ENCODE peak calls at places on chromosome 2, in seven cellular contexts. T is right cardiac atrium; I is right atrium auricular region; C is tibial nerve; A is esophagus squamous epithelium; R is effector memory CD4-positive, alpha-beta T cell; B is sigmoid colon. L is an unnamed sample. For H3K4me1, the result is how much of the 10 kb centered on the place peaks cover.

GRCh38 chr2:119011162-119011909 is 69.3 kb downstream of the MARCO start:
- DNase-seq in T (peak), I (no peak), C (no peak), A (no peak), R (no peak), B (no peak), L (peak)

GRCh38 chr2:105575626-105576025 is 169.1 kb upstream of the NCK2 start:
- DNase-seq in T (peak), I (no peak), C (no peak), A (no peak), R (no peak), B (no peak), L (no peak)

GRCh38 chr2:226963528-226963927 is 127.7 kb downstream of the RHBDD1 start:
- DNase-seq in T (no peak), I (no peak), C (no peak), A (no peak), R (no peak), B (no peak), L (no peak)

GRCh38 chr2:31729442-31730092 is 148.8 kb upstream of the SRD5A2 start:
- DNase-seq in T (no peak), I (no peak), C (no peak), A (no peak), R (no peak), B (no peak), L (no peak)

GRCh38 chr2:121147766-121148165 is 137.2 kb downstream of the TFCP2L1 start:
- DNase-seq in T (no peak), I (no peak), C (no peak), A (no peak), R (no peak), B (no peak), L (no peak)

GRCh38 chr2:118994778-118995177 is 52.8 kb downstream of the MARCO start:
- DNase-seq in T (no peak), I (no peak), C (no peak), A (no peak), R (no peak), B (no peak), L (no peak)

GRCh38 chr2:136110528-136110927 is 7.4 kb downstream of the CXCR4 start:
- DNase-seq in T (no peak), I (no peak), C (no peak), A (no peak), R (no peak), B (no peak), L (no peak)

GRCh38 chr2:160561551-160562280 is 68.1 kb upstream of the RBMS1 start:
- DNase-seq in T (no peak), I (no peak), C (no peak), A (no peak), R (no peak), B (no peak), L (no peak)

GRCh38 chr2:237723613-237724012 is 75.0 kb upstream of the RBM44 start:
- DNase-seq in T (no peak), I (peak), C (no peak), A (no peak), R (no peak), B (peak), L (no peak)

GRCh38 chr2:44546469-44547127 is 184.9 kb downstream of the CAMKMT start:
- DNase-seq in T (no peak), I (no peak), C (no peak), A (no peak), R (no peak), B (no peak), L (no peak)

GRCh38 chr2:129760669-129761068 is 218.8 kb upstream of the RAB6C start:
- DNase-seq in T (no peak), I (peak), C (no peak), A (no peak), R (no peak), B (no peak), L (no peak)

GRCh38 chr2:67616749-67617148 is 219.6 kb downstream of the ETAA1 start:
- DNase-seq in T (peak), I (no peak), C (no peak), A (no peak), R (no peak), B (peak), L (no peak)

GRCh38 chr2:101398026-101398830 is 10.9 kb upstream of the CREG2 start:
- DNase-seq in T (no peak), I (no peak), C (no peak), A (no peak), R (no peak), B (no peak), L (no peak)

GRCh38 chr2:17821535-17822451 is 5.5 kb downstream of the MSGN1 start:
- DNase-seq in T (peak), I (no peak), C (no peak), A (no peak), R (no peak), B (no peak), L (no peak)

GRCh38 chr2:32342811-32343210 is 14.0 kb upstream of the BIRC6 start:
- DNase-seq in T (no peak), I (peak), C (no peak), A (no peak), R (no peak), B (no peak), L (no peak)

GRCh38 chr2:109489296-109489695 is 124.5 kb downstream of the SEPTIN10 start:
- DNase-seq in T (peak), I (no peak), C (no peak), A (no peak), R (no peak), B (no peak), L (no peak)

GRCh38 chr2:239821694-239822075 is 203.5 kb downstream of the NDUFA10 start:
- DNase-seq in T (no peak), I (peak), C (no peak), A (no peak), R (no peak), B (no peak), L (no peak)

GRCh38 chr2:155513248-155513647 is 814.8 kb downstream of the KCNJ3 start:
- DNase-seq in T (no peak), I (no peak), C (no peak), A (no peak), R (no peak), B (no peak), L (no peak)

GRCh38 chr2:127218843-127219715 is 1.0 kb downstream of the CYP27C1 start:
- DNase-seq in T (peak), I (no peak), C (no peak), A (no peak), R (no peak), B (no peak), L (no peak)

GRCh38 chr2:70535573-70535972 is 18.1 kb downstream of the TGFA start:
- DNase-seq in T (no peak), I (no peak), C (no peak), A (no peak), R (no peak), B (no peak), L (no peak)

GRCh38 chr2:70531419-70532130 is 22.1 kb downstream of the TGFA start:
- DNase-seq in T (no peak), I (no peak), C (no peak), A (no peak), R (no peak), B (no peak), L (no peak)

GRCh38 chr2:70536517-70537060 is 17.0 kb downstream of the TGFA start:
- DNase-seq in T (no peak), I (no peak), C (no peak), A (no peak), R (no peak), B (no peak), L (no peak)

GRCh38 chr2:70532244-70532935 is 21.2 kb downstream of the TGFA start:
- DNase-seq in T (no peak), I (no peak), C (no peak), A (no peak), R (no peak), B (no peak), L (no peak)

GRCh38 chr2:70534183-70534836 is 19.3 kb downstream of the TGFA start:
- DNase-seq in T (no peak), I (no peak), C (no peak), A (no peak), R (no peak), B (no peak), L (no peak)
- H3K4me1 ChIP-seq in T (under half), I (under half), C (under half), A (under half), R (under half), B (under half), L (under half)

GRCh38 chr2:232076736-232077135 is 115.2 kb downstream of the DIS3L2 start:
- DNase-seq in T (no peak), I (no peak), C (no peak), A (no peak), R (no peak), B (no peak), L (no peak)
- H3K4me1 ChIP-seq in T (under half), I (under half), C (under half), A (under half), R (under half), B (under half), L (under half)

DNA sequence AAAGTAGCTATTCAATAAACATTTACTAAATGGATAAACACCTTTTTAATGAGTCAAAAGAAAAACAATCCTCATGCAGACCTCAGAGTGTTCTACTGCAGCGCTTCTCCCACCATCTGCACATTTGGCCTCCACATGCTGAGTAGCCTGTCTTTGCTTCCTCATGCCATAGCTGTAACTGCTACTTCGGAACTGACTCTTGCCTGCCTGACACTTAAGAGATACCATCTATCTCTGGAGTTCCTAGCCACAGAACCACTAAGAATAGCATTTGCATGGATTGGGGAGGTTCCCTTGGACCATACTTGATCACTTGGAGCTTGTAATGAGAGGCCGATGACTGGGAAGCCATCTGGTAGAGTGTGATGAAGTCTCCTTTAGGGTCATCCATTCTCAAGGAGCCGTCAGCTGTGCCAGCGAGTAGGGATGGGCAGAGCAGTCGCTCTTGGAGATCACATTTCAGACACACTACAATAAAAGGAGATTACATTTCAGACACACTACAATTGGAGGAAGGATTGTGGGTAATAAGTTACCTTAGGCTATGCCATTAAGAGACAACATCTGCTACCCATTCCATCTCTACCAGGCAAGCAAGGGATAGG is 21.7 kb downstream of the DOK1 start:
- DNase-seq in T (no peak), I (no peak), C (no peak), A (no peak), R (no peak), B (no peak), L (no peak)
- H3K4me1 ChIP-seq in T (under half), I (under half), C (under half), A (under half), R (under half), B (under half), L (under half)

DNA sequence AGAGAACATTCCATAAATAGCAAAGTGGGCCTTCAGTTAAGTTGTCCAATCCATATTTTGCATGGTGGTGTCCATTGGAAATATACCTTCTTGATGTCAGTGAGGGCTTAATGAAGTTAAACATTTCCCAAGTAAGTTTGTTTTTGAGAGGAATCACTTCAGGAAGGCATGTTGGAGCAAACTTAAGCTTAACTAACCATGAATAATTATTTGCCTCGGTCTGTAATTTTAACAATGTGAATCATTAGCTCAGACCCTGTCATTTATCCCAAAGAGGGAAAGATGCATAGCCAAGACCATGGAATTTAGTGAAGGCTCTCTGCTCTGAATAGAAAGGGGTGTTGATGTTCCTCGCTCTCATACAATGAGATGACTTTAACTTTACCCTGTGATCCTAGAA is 47.4 kb downstream of the SPATS2L start:
- DNase-seq in T (no peak), I (no peak), C (no peak), A (no peak), R (no peak), B (no peak), L (no peak)
- H3K4me1 ChIP-seq in T (under half), I (under half), C (half or more), A (under half), R (under half), B (half or more), L (under half)

GRCh38 chr2:117587310-117587709 is 227.2 kb upstream of the DDX18 start:
- DNase-seq in T (no peak), I (no peak), C (no peak), A (no peak), R (no peak), B (no peak), L (no peak)
- H3K4me1 ChIP-seq in T (under half), I (under half), C (under half), A (under half), R (under half), B (under half), L (under half)

DNA sequence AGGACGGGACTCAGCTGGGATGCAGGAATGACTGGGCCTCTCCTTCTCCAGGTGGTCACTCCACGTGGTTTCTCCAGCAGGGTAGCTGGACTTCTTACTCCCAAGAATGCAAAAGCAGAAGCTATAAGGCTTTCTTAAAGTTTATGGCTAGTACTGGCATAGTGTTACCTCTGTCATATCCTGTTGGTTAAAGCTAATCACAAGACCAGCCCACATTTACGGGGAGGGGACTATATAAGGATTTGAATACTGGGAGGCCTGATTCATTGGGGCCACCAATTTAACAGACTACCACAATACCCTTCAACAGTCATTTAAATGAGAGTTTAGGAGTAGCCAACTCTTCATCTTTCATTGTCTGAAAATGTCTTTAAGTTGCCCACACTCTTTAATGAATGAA is 94.4 kb upstream of the TSPYL6 start:
- DNase-seq in T (no peak), I (no peak), C (no peak), A (no peak), R (no peak), B (no peak), L (no peak)
- H3K4me1 ChIP-seq in T (under half), I (under half), C (under half), A (under half), R (under half), B (under half), L (under half)